ENCODE peak calls at places on chromosomes 2 and 18, in seven cellular contexts. One of them, this sample, is unnamed.

GRCh38 chr2:101474752-101475384 is at the start of gene RFX8:
- DNase-seq in iPS DF 19.7: no peak
- DNase-seq in NCI-H1092: no peak
- DNase-seq in DMS153: no peak
- DNase-seq in stimulated activated naive B cell treated with anti-CD40 and anti-IgM and Interleukin-4, amounts not matched to agents 10 μg/mL and 1 μg/mL and 100 μg/mL, for 72 hours: peak
- DNase-seq in bronchial epithelial cell: no peak
- DNase-seq in AG10803: peak
- DNase-seq in this sample: peak

GRCh38 chr2:215529271-215529670 is 93.4 kb upstream of the FN1 start:
- DNase-seq in iPS DF 19.7: no peak
- DNase-seq in NCI-H1092: no peak
- DNase-seq in DMS153: no peak
- DNase-seq in stimulated activated naive B cell treated with anti-CD40 and anti-IgM and Interleukin-4, amounts not matched to agents 10 μg/mL and 1 μg/mL and 100 μg/mL, for 72 hours: no peak
- DNase-seq in bronchial epithelial cell: peak
- DNase-seq in AG10803: peak
- DNase-seq in this sample: peak

GRCh38 chr18:73908323-73908722 is 239.3 kb downstream of the FBXO15 start:
- DNase-seq in iPS DF 19.7: no peak
- DNase-seq in NCI-H1092: no peak
- DNase-seq in DMS153: no peak
- DNase-seq in stimulated activated naive B cell treated with anti-CD40 and anti-IgM and Interleukin-4, amounts not matched to agents 10 μg/mL and 1 μg/mL and 100 μg/mL, for 72 hours: no peak
- DNase-seq in bronchial epithelial cell: peak
- DNase-seq in AG10803: peak
- DNase-seq in this sample: peak

GRCh38 chr2:121665504-121665903 is 16.2 kb upstream of the CLASP1 start:
- DNase-seq in iPS DF 19.7: no peak
- DNase-seq in NCI-H1092: no peak
- DNase-seq in DMS153: no peak
- DNase-seq in stimulated activated naive B cell treated with anti-CD40 and anti-IgM and Interleukin-4, amounts not matched to agents 10 μg/mL and 1 μg/mL and 100 μg/mL, for 72 hours: no peak
- DNase-seq in bronchial epithelial cell: peak
- DNase-seq in AG10803: no peak
- DNase-seq in this sample: no peak

GRCh38 chr2:6879011-6879410 is 1.4 kb downstream of the RSAD2 start:
- DNase-seq in iPS DF 19.7: no peak
- DNase-seq in NCI-H1092: no peak
- DNase-seq in DMS153: no peak
- DNase-seq in stimulated activated naive B cell treated with anti-CD40 and anti-IgM and Interleukin-4, amounts not matched to agents 10 μg/mL and 1 μg/mL and 100 μg/mL, for 72 hours: no peak
- DNase-seq in bronchial epithelial cell: no peak
- DNase-seq in AG10803: no peak
- DNase-seq in this sample: no peak

GRCh38 chr2:119311371-119311770 is 55.3 kb downstream of the C2orf76 start:
- DNase-seq in iPS DF 19.7: no peak
- DNase-seq in NCI-H1092: no peak
- DNase-seq in DMS153: no peak
- DNase-seq in stimulated activated naive B cell treated with anti-CD40 and anti-IgM and Interleukin-4, amounts not matched to agents 10 μg/mL and 1 μg/mL and 100 μg/mL, for 72 hours: no peak
- DNase-seq in bronchial epithelial cell: no peak
- DNase-seq in AG10803: no peak
- DNase-seq in this sample: no peak

GRCh38 chr2:174484573-174484972 is 2.3 kb downstream of the GPR155 start:
- DNase-seq in iPS DF 19.7: no peak
- DNase-seq in NCI-H1092: no peak
- DNase-seq in DMS153: no peak
- DNase-seq in stimulated activated naive B cell treated with anti-CD40 and anti-IgM and Interleukin-4, amounts not matched to agents 10 μg/mL and 1 μg/mL and 100 μg/mL, for 72 hours: no peak
- DNase-seq in bronchial epithelial cell: no peak
- DNase-seq in AG10803: no peak
- DNase-seq in this sample: no peak

GRCh38 chr18:73060666-73061270 is 193.0 kb upstream of the NETO1 start:
- DNase-seq in iPS DF 19.7: no peak
- DNase-seq in NCI-H1092: no peak
- DNase-seq in DMS153: no peak
- DNase-seq in stimulated activated naive B cell treated with anti-CD40 and anti-IgM and Interleukin-4, amounts not matched to agents 10 μg/mL and 1 μg/mL and 100 μg/mL, for 72 hours: no peak
- DNase-seq in bronchial epithelial cell: peak
- DNase-seq in AG10803: peak
- DNase-seq in this sample: no peak

GRCh38 chr2:67437132-67437531 is 40.0 kb downstream of the ETAA1 start:
- DNase-seq in iPS DF 19.7: no peak
- DNase-seq in NCI-H1092: no peak
- DNase-seq in DMS153: no peak
- DNase-seq in stimulated activated naive B cell treated with anti-CD40 and anti-IgM and Interleukin-4, amounts not matched to agents 10 μg/mL and 1 μg/mL and 100 μg/mL, for 72 hours: no peak
- DNase-seq in bronchial epithelial cell: peak
- DNase-seq in AG10803: no peak
- DNase-seq in this sample: peak